ENCODE peak calls at places on chromosomes 7 and 10, in six cellular contexts. C is HepG2, E is upper lobe of left lung, I is stomach, S is suprapubic skin, X is GM23338. F is an unnamed sample.

GRCh38 chr7:157498690-157499089 is 161.9 kb downstream of the DNAJB6 start:
- DNase-seq in S (no peak), E (no peak), I (peak), X (no peak), C (no peak), F (no peak)

GRCh38 chr10:30284860-30285594 is 64.1 kb downstream of the MTPAP start:
- DNase-seq in X (no peak), E (no peak), I (no peak), S (no peak), C (no peak), F (no peak)

GRCh38 chr10:43259981-43260761 is 6.7 kb downstream of the RASGEF1A start:
- DNase-seq in I (no peak), S (peak), X (no peak), E (peak), C (no peak), F (no peak)

GRCh38 chr10:32922164-32922563 is 35.9 kb downstream of the ITGB1 start:
- DNase-seq in E (no peak), X (no peak), S (no peak), I (no peak), C (no peak), F (no peak)

GRCh38 chr7:37354661-37355131 is 94.0 kb downstream of the ELMO1 start:
- DNase-seq in I (no peak), C (no peak), X (no peak), S (peak), E (no peak), F (no peak)

GRCh38 chr10:484925-485661 is 204.4 kb downstream of the DIP2C start:
- DNase-seq in C (no peak), X (no peak), I (peak), S (no peak), E (no peak), F (no peak)

GRCh38 chr10:128147669-128148068 is 21.4 kb upstream of the MKI67 start:
- DNase-seq in E (no peak), I (no peak), C (no peak), S (no peak), X (no peak), F (peak)

GRCh38 chr7:122438001-122438400 is 133.5 kb upstream of the FEZF1 start:
- DNase-seq in X (peak), E (no peak), C (no peak), S (no peak), I (no peak), F (peak)

GRCh38 chr10:132001238-132001977 is 19.7 kb upstream of the BNIP3 start:
- DNase-seq in I (no peak), S (no peak), X (peak), E (no peak), C (peak), F (no peak)

GRCh38 chr10:87546971-87547413 is 42.3 kb downstream of the MINPP1 start:
- DNase-seq in S (no peak), E (no peak), X (no peak), C (no peak), I (no peak), F (no peak)

GRCh38 chr7:29341156-29341555 is 146.6 kb downstream of the CHN2 start:
- DNase-seq in X (no peak), S (no peak), I (no peak), E (no peak), C (no peak), F (no peak)

GRCh38 chr10:129626801-129627434 is 159.9 kb downstream of the MGMT start:
- DNase-seq in I (no peak), E (peak), C (no peak), S (no peak), X (no peak), F (no peak)

GRCh38 chr10:66322261-66322660 is 603.6 kb upstream of the LRRTM3 start:
- DNase-seq in C (no peak), S (no peak), E (no peak), I (no peak), X (no peak), F (peak)

GRCh38 chr10:68562666-68563522 is 2.8 kb downstream of the TET1 start:
- DNase-seq in X (peak), E (no peak), I (no peak), C (no peak), S (no peak), F (no peak)

GRCh38 chr7:71349583-71350481 is 217.9 kb downstream of the GALNT17 start:
- DNase-seq in S (no peak), E (no peak), I (no peak), X (no peak), C (no peak), F (no peak)

GRCh38 chr7:32539917-32540544 is 44.7 kb downstream of the AVL9 start:
- DNase-seq in S (no peak), I (no peak), C (no peak), E (no peak), X (no peak), F (no peak)

GRCh38 chr7:81684513-81685262 is 85.2 kb downstream of the HGF start:
- DNase-seq in C (peak), X (no peak), I (peak), S (peak), E (no peak), F (peak)

GRCh38 chr10:102452672-102453340 is 1.5 kb upstream of the C10orf95 start:
- DNase-seq in X (no peak), I (no peak), E (no peak), C (no peak), S (no peak), F (no peak)

GRCh38 chr7:43211693-43212092 is 99.2 kb downstream of the HECW1 start:
- DNase-seq in I (no peak), X (peak), C (no peak), E (no peak), S (no peak), F (no peak)

DNA sequence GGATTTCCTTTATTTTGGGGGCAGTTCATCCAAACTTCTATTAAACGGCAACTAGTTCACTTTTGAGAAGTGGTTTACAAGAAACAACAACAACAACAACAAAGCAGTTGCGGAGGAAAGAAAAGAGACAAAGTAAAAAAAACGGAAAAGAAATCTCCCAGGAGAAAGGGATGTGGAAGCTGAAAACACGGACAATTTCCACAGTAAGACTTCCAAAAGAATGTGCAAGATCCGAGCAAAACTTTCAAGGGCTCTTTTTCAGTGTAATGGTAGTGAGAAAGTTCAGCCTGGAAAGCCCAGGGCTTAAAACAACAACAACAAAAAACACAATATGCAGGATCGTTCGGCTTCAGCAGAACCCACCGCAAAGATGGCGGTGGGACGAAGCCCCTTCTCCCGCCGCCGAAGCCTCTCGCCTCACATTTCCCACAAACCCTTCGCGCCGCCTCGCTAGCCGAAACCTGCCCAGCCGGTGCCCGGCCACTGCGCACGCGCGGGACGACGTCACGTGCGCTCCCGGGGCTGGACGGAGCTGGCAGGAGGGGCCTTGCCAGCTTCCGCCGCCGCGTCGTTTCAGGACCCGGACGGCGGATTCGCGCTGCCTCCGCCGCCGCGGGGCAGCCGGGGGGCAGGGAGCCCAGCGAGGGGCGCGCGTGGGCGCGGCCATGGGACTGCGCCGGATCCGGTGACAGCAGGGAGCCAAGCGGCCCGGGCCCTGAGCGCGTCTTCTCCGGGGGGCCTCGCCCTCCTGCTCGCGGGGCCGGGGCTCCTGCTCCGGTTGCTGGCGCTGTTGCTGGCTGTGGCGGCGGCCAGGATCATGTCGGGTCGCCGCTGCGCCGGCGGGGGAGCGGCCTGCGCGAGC is at the start of gene TNKS2:
- DNase-seq in S (peak), I (peak), C (peak), E (peak), X (peak), F (peak)
- TF ChIP-seq POLR2AphosphoS5 in S (peak), I (peak), C (peak), E (peak), X (peak), F (peak)

GRCh38 chr7:99372275-99373085 is 2.0 kb upstream of the ARPC1B start:
- DNase-seq in I (peak), S (no peak), X (peak), E (no peak), C (peak), F (no peak)
- TF ChIP-seq POLR2AphosphoS5 in I (no peak), S (no peak), X (no peak), E (peak), C (peak), F (no peak)

DNA sequence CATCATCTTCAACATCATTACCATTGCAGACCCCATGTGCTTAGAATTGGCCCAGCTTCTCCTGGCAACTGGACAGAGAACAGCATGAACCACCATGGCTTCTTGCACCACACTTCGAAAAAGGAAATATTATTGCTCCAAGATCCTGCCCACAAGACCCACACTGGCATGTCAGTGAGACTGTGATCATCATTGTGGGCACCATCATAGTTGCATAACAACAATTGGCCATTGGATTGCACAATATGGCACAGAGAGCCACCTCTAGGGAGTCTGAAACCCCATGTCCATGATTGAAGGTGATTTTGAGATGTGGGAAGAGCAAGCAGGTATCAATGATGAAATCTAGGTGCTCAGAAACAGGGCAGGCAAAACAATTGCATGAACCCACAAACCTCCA is 918.9 kb downstream of the GRID1 start:
- DNase-seq in E (no peak), S (no peak), C (no peak), X (no peak), I (no peak), F (no peak)
- TF ChIP-seq POLR2AphosphoS5 in E (no peak), S (no peak), C (no peak), X (no peak), I (no peak), F (no peak)

DNA sequence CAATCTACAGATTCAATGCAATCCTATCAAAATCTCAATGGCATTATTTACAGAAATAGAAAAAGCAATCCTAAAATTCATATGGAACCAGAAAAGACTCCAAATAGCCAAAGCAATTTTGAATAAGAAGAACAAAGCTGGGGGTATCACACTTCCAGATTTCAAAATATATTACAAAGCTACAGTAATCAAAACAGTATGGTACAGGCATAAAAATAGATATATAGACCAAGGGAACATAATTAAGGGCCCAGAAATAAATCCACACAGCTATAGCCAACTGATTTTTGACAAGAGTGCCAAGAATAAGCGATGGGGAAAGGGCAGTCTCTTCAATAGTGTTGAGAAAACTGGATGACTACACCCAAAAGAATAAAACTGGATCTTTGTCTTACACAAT is 251.9 kb upstream of the FOXK1 start:
- DNase-seq in X (no peak), C (no peak), S (no peak), E (no peak), I (no peak), F (no peak)
- TF ChIP-seq POLR2AphosphoS5 in X (no peak), C (no peak), S (no peak), E (no peak), I (no peak), F (no peak)

GRCh38 chr10:117178190-117178589 is 19.1 kb upstream of the KCNK18 start:
- DNase-seq in S (no peak), E (no peak), X (no peak), I (no peak), C (no peak), F (no peak)
- TF ChIP-seq POLR2AphosphoS5 in S (no peak), E (no peak), X (no peak), I (no peak), C (no peak), F (no peak)

DNA sequence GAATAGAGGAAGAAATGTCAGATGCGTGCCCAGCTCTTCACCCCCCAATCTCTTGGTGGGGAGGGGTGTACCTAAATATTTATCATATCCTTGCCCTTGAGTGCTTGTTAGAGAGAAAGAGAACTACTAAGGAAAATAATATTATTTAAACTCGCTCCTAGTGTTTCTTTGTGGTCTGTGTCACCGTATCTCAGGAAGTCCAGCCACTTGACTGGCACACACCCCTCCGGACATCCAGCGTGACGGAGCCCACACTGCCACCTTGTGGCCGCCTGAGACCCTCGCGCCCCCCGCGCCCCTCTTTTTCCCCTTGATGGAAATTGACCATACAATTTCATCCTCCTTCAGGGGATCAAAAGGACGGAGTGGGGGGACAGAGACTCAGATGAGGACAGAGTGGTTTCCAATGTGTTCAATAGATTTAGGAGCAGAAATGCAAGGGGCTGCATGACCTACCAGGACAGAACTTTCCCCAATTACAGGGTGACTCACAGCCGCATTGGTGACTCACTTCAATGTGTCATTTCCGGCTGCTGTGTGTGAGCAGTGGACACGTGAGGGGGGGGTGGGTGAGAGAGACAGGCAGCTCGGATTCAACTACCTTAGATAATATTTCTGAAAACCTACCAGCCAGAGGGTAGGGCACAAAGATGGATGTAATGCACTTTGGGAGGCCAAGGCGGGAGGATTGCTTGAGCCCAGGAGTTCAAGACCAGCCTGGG is 11.4 kb downstream of the SERPINE1 start:
- DNase-seq in X (peak), S (peak), E (peak), I (peak), C (peak), F (no peak)
- TF ChIP-seq POLR2AphosphoS5 in X (no peak), S (no peak), E (peak), I (peak), C (peak), F (no peak)

DNA sequence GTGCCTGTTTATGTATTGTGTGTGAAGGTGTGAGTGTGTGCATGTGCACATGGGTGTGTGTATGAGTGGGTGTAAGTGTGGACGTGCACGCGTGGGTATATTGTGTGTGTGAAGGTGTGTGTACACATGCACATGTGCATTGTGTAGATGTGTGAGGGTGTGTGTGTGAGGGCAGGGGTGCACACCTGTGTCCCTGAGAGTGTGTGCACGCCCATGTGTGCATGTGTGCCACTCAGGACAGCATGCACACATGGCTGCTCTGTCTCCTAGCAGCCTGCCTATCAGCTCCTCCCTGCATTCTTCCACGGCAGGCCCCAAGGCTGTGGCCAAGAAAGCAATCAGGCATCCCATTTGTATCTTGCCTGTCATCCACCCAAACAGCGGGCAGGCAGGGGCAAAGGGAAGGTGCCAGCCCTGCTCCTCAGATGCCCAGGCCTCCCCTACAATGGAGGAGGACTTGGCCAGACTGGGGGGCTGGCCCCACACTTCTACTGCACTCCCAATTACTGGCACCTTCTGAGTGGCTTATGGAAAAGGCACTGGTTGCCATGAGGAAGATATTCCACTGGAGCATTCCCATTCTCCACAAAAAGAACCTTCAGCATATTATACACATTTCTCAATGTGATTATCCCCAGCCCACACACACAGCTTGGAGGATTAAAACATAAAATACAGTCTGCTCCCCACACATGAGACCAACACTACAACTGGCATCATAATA is 380.4 kb upstream of the ZMIZ1 start:
- DNase-seq in S (no peak), I (no peak), E (no peak), C (no peak), X (no peak), F (no peak)
- TF ChIP-seq POLR2AphosphoS5 in S (no peak), I (no peak), E (no peak), C (no peak), X (no peak), F (no peak)

DNA sequence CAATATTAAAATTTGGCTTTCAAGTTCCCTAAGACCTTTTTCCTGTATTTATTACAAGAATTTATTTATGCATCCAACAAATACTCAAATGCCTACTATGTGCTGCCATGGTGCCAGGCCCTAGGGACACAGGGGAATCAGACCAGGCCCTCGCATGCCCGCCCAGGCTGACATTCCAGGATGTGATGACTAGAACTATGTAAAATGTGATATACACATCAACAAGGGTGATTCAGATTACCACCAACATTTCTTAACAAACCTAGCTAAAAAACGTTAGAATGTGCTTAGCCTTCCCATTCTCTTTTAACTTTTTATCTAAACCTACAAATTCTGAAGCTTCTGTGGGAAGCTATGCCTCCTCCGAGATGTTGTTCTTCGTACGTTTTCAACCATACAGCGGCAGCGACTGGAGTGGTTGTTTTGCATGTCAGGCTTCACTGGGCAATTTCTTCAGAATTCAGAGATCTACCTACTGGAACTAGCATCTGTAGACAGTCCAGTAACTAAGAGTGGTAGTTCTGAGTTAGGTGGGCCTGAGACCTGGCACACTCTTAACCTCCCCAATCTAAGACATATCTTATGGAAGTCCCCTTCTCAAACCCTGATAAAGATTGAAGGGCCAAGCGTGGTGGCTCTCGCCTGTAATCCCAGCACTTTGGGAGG is 22.1 kb downstream of the GNA12 start:
- DNase-seq in C (no peak), I (no peak), X (no peak), E (no peak), S (no peak), F (no peak)
- TF ChIP-seq POLR2AphosphoS5 in C (no peak), I (no peak), X (no peak), E (no peak), S (no peak), F (no peak)

GRCh38 chr7:128055668-128056067 is 24.4 kb upstream of the LRRC4 start:
- DNase-seq in S (no peak), C (no peak), I (no peak), X (no peak), E (no peak), F (no peak)

GRCh38 chr7:128056901-128057300 is 25.7 kb upstream of the LRRC4 start:
- DNase-seq in I (no peak), X (no peak), S (no peak), E (no peak), C (no peak), F (no peak)

GRCh38 chr7:128052404-128052803 is 21.2 kb upstream of the LRRC4 start:
- DNase-seq in S (no peak), C (no peak), I (no peak), E (no peak), X (no peak), F (no peak)

GRCh38 chr7:128053991-128054390 is 22.8 kb upstream of the LRRC4 start:
- DNase-seq in S (no peak), E (no peak), X (peak), I (no peak), C (no peak), F (no peak)

DNA sequence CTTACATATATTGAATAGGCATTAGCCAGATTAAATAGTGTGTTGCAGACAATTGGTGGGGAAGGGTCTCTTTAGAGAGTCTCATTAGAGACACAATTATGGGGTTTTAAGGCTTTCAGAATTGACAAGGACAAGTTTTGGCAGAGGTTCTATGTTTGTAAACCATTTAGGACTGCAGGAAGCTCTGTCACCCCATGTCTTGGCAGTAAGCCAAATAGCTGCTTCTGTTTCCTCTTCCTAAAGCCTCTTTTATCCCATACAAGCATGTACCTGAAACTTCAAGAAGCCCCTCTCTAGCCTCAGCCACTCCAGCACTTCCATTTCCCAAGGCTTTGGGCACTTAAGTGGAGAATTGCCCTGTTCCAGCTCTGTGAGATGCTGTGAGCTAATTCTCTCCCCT is 21.8 kb upstream of the LRRC4 start:
- DNase-seq in S (no peak), X (no peak), C (no peak), E (no peak), I (no peak), F (no peak)
- TF ChIP-seq POLR2AphosphoS5 in S (no peak), X (no peak), C (no peak), E (no peak), I (no peak), F (no peak)

F was measured in SK-N-MC.